ENCODE peak calls at places on chromosomes 12 and 14, in five cellular contexts. X is NCI-H2081; F is A673; Q is GDM1; M is effector memory CD4-positive, alpha-beta T cell. K is an unnamed sample.

GRCh38 chr12:105047303-105047702 is 37.0 kb downstream of the ALDH1L2 start:
- DNase-seq in X (no peak), Q (no peak), M (no peak), F (no peak), K (no peak)

GRCh38 chr12:109949089-109949488 is 47.1 kb downstream of the GIT2 start:
- DNase-seq in X (no peak), Q (no peak), F (no peak), M (no peak), K (no peak)

GRCh38 chr14:103867523-103867953 is 20.2 kb upstream of the PPP1R13B start:
- DNase-seq in Q (no peak), M (no peak), X (no peak), F (peak), K (no peak)

GRCh38 chr12:51760231-51760630 is 88.3 kb downstream of the FIGNL2 start:
- DNase-seq in F (no peak), M (no peak), X (no peak), Q (no peak), K (no peak)

GRCh38 chr12:115791331-115791730 is 486.2 kb downstream of the MED13L start:
- DNase-seq in Q (no peak), F (no peak), M (no peak), X (no peak), K (no peak)

GRCh38 chr12:100391856-100392255 is 35.0 kb downstream of the SLC17A8 start:
- DNase-seq in Q (no peak), X (no peak), M (no peak), F (peak), K (no peak)

GRCh38 chr12:71536939-71537622 is 97.5 kb downstream of the LGR5 start:
- DNase-seq in X (no peak), M (no peak), F (no peak), Q (no peak), K (no peak)

GRCh38 chr12:126784328-126784921 is 1482.5 kb upstream of the TMEM132C start:
- DNase-seq in Q (peak), X (peak), F (peak), M (no peak), K (peak)

GRCh38 chr12:101743724-101744472 is 4.6 kb upstream of the SYCP3 start:
- DNase-seq in X (no peak), Q (no peak), F (peak), M (no peak), K (no peak)

GRCh38 chr14:88706425-88706824 is 86.3 kb downstream of the EML5 start:
- DNase-seq in F (no peak), X (no peak), M (no peak), Q (no peak), K (no peak)

GRCh38 chr14:63406341-63406740 is 87.6 kb upstream of the GPHB5 start:
- DNase-seq in Q (no peak), X (no peak), F (no peak), M (no peak), K (no peak)

GRCh38 chr12:57868870-57869609 is 22.5 kb upstream of the CTDSP2 start:
- DNase-seq in F (peak), M (no peak), X (no peak), Q (no peak), K (peak)

GRCh38 chr14:73741386-73741875 is 27.2 kb upstream of the PNMA1 start:
- DNase-seq in F (peak), Q (peak), X (no peak), M (peak), K (peak)

GRCh38 chr12:70730675-70731180 is 93.5 kb upstream of the PTPRB start:
- DNase-seq in X (no peak), Q (no peak), M (no peak), F (no peak), K (no peak)

GRCh38 chr12:79983969-79984629 is 49.2 kb upstream of the PPP1R12A start:
- DNase-seq in X (no peak), F (no peak), Q (no peak), M (no peak), K (no peak)

GRCh38 chr12:118633071-118633470 is 256.7 kb downstream of the SUDS3 start:
- DNase-seq in M (no peak), Q (no peak), X (no peak), F (peak), K (no peak)

GRCh38 chr14:52369305-52369781 is 55.2 kb downstream of the PTGER2 start:
- DNase-seq in X (no peak), Q (no peak), M (no peak), F (no peak), K (no peak)

GRCh38 chr12:12872934-12873275 is 18.5 kb upstream of the GPRC5A start:
- DNase-seq in X (no peak), F (no peak), M (no peak), Q (no peak), K (no peak)

GRCh38 chr14:87133073-87133815 is 859.7 kb downstream of the GALC start:
- DNase-seq in M (no peak), F (peak), X (no peak), Q (no peak), K (no peak)

GRCh38 chr12:54159140-54159539 is 29.6 kb downstream of the SMUG1 start:
- DNase-seq in F (no peak), X (peak), Q (no peak), M (no peak), K (no peak)

GRCh38 chr12:116455540-116456306 is 103.5 kb upstream of the MAP1LC3B2 start:
- DNase-seq in F (peak), M (no peak), X (no peak), Q (no peak), K (no peak)

GRCh38 chr12:38124247-38125012 is 192.1 kb upstream of the ALG10B start:
- DNase-seq in M (no peak), F (no peak), X (no peak), Q (no peak), K (no peak)

GRCh38 chr12:130154276-130154675 is 8.0 kb upstream of the FZD10 start:
- DNase-seq in Q (no peak), M (no peak), F (no peak), X (no peak), K (no peak)

GRCh38 chr12:75658286-75658685 is 146.9 kb upstream of the KRR1 start:
- DNase-seq in Q (no peak), F (no peak), X (no peak), M (no peak), K (no peak)

GRCh38 chr12:30585877-30586276 is 109.8 kb downstream of the IPO8 start:
- DNase-seq in X (no peak), M (no peak), Q (no peak), F (no peak), K (no peak)

GRCh38 chr14:22303589-22304195 is 285.3 kb downstream of the DAD1 start:
- DNase-seq in M (no peak), F (peak), Q (no peak), X (no peak), K (no peak)

GRCh38 chr12:77847665-77848431 is 17.2 kb downstream of the NAV3 start:
- DNase-seq in F (no peak), X (no peak), M (no peak), Q (no peak), K (no peak)

GRCh38 chr14:66143387-66144112 is 342.6 kb upstream of the CCDC196 start:
- DNase-seq in Q (no peak), M (no peak), X (no peak), F (no peak), K (no peak)

GRCh38 chr12:87259405-87259804 is 769.8 kb downstream of the C12orf50 start:
- DNase-seq in X (no peak), F (no peak), Q (no peak), M (no peak), K (no peak)

K was measured in dorsolateral prefrontal cortex.